ENCODE peak calls at places on chromosomes 16 and 17, in four cellular contexts. X is HCT116, T is K562, E is GM12878. G is an unnamed sample.

GRCh38 chr17:55774834-55775233 is 24.0 kb downstream of the PCTP start:
- DNase-seq in E (no peak), T (no peak), X (no peak), G (no peak)

GRCh38 chr17:47618416-47618815 is 31.3 kb upstream of the KPNB1 start:
- DNase-seq in E (no peak), X (peak), T (no peak), G (no peak)

GRCh38 chr16:24853830-24854229 is 8.1 kb downstream of the SLC5A11 start:
- DNase-seq in E (no peak), X (no peak), T (no peak), G (peak)

GRCh38 chr17:73582821-73583220 is 61.4 kb downstream of the SDK2 start:
- DNase-seq in E (no peak), X (no peak), T (no peak), G (no peak)

GRCh38 chr17:45436625-45437460 is 4.2 kb upstream of the ARHGAP27 start:
- DNase-seq in X (no peak), T (no peak), E (no peak), G (no peak)

GRCh38 chr16:68901910-68902309 is 58.6 kb downstream of the TANGO6 start:
- DNase-seq in E (no peak), X (no peak), T (no peak), G (no peak)

GRCh38 chr17:45273551-45273957 is 11.7 kb upstream of the SPATA32 start:
- DNase-seq in T (no peak), E (no peak), X (no peak), G (no peak)

GRCh38 chr16:5820472-5820871 is 722.9 kb upstream of the EEF2KMT start:
- DNase-seq in E (no peak), X (no peak), T (no peak), G (no peak)

GRCh38 chr17:42422412-42422957 is 571 bp downstream of the CAVIN1 start:
- DNase-seq in X (no peak), E (no peak), T (peak), G (no peak)

GRCh38 chr17:45339646-45340605 is 23.1 kb upstream of the MAP3K14 start:
- DNase-seq in X (no peak), E (no peak), T (no peak), G (no peak)

GRCh38 chr16:14070877-14071575 is at the start of gene MRTFB:
- DNase-seq in E (peak), X (peak), T (peak), G (peak)

DNA sequence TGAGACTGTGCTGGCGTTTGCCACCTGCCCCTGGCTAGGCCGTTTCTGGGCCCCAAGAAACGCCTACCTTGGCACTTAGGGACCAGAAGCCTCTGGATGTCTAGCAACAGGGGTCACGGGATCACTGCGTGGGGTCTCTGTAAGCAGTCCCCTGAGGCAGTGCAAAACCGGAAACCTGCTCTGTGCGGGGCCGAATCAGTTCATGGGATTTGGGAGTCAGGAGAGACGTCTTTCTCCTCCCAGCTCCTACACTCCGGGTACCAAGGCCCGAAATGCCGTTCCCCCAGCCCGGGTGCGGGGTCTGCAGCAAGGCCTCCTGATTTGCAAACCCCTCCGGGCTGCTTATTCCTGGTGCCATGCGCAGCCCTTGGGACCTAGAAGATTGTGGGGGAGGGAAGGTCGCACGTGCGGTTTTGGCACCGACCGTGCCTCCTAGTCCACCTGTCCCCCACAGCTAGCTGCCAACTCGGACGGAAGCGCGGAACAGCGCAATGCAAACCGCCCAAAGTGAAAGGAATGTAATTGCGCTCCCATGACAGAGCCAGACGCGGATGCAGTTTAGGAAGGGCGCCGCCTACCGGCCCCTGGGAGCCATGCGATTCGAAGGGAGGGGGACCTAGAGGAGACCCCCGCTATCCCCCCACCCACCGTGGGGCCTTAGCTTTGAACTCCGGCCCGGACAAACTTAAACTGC is 6.5 kb downstream of the IRX5 start:
- DNase-seq in X (no peak), E (no peak), T (no peak), G (no peak)
- TF ChIP-seq EGR1 in X (no peak), E (no peak), T (no peak), G (no peak)

DNA sequence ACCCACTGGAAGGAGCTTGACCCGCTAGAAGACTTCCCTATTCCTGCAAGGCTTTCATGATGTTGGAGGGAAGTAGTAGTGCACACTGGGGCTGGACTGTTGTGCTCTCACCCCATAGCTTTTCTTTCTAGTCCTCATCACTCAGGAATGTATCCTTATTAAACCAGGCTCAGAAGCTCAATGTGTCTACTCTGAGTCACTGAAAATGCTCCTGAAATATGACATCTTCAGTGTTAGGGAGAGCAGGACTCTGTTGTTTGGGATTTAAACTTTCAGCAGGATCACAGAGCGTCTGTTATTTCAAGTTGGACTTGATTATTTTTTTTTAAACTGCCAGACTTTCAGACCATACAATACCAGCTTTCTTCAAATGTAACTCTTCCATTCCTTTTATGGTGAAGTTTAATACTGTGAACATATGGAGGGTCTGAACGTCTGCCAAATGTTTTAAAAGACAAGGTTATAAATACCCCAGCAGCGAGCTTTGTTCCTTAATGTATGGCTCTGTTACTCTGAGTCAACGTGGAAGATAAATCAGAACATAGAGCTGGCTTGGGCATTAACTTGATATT is 257.5 kb downstream of the CDH11 start:
- DNase-seq in T (no peak), E (no peak), X (no peak), G (no peak)
- TF ChIP-seq POLR2AphosphoS5 in T (no peak), E (no peak), X (no peak), G (no peak)

GRCh38 chr16:22413819-22414218 is 39.4 kb upstream of the CDR2 start:
- DNase-seq in E (no peak), T (no peak), X (no peak), G (peak)
- TF ChIP-seq EGR1 in E (no peak), T (no peak), X (no peak), G (no peak)

DNA sequence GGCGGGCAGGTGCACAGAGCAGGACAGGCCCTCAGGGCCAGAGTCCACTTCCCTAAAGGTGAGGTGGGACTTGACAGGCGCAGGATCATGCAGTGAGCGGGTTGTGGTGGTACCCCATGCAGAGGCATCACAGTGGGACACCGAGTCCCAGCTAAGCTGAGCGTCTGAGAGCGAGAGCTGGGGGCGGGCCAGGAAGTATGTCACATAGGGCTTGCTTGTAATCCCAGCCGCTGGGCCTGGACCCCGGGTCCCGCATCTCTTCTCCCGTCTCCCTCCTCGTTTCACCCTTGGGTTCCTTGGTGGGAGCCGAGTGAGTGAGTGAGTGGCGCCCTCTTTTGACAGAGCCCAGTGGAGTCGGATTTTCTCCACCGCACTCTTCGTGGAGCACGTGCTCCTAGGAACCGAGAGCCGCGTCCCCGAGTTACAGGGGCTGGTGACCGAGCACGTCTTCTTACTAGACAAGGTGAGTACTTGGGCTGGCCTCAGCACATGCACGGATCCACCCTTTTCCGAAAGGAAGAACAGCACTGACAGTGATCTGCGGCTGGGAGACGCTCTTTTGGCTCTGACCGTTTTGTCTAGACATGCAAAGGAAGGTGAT is 50.8 kb upstream of the ENDOV start:
- DNase-seq in X (peak), E (no peak), T (peak), G (peak)
- TF ChIP-seq POLR2AphosphoS5 in X (no peak), E (no peak), T (no peak), G (no peak)

GRCh38 chr17:48910370-48910769 is 2.2 kb downstream of the UBE2Z start:
- DNase-seq in E (no peak), X (no peak), T (no peak), G (no peak)

GRCh38 chr17:48912476-48912875 is 4.3 kb downstream of the UBE2Z start:
- DNase-seq in X (no peak), E (no peak), T (no peak), G (no peak)

GRCh38 chr17:48909796-48910195 is 1.6 kb downstream of the UBE2Z start:
- DNase-seq in T (no peak), X (no peak), E (peak), G (no peak)

GRCh38 chr17:48915459-48916282 is 7.5 kb downstream of the UBE2Z start:
- DNase-seq in E (peak), X (no peak), T (no peak), G (no peak)
- TF ChIP-seq EGR1 in E (no peak), X (no peak), T (no peak), G (no peak)

GRCh38 chr16:8026450-8026849 is 563.9 kb downstream of the TMEM114 start:
- DNase-seq in X (no peak), T (peak), E (no peak), G (peak)

DNA sequence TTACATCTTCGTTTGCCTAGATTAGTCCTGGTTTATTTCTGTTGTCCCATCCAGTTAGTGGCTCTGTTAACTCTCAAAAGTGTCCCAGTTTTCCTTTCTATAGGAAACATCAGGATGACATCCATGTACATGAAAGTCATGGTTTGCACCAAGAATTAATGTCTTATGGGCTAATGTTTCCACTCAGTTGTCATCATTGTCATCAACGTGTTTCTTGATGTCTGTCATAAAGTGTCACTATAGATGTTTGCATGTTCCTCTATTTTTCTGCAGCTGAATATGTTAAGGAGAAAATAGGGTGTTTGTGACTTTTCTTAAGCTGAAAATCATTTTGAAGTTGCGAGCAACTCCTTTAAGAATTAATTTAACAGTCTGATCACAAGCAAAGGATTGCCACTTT is 567.0 kb downstream of the TMEM114 start:
- DNase-seq in X (no peak), E (no peak), T (no peak), G (no peak)
- TF ChIP-seq POLR2AphosphoS5 in X (no peak), E (no peak), T (no peak), G (no peak)

DNA sequence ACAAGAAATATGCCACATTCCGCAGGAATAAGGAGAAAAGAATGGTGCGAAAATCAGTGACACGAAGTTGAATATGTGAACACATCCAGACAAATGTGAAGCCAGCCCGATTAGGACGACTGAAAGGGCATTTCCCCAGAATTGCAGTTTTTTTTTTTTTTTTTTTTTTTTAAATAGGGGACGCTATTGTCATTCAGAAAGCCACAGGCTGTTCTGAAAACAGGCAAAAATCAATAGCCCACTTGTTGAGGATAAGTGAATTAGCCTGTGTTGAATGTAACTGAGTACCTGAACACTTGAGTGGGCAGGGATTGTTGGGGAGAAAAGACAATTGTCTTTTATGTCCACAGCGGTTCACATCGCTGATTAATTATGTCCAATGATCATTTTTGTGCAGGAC is 507.1 kb downstream of the WWOX start:
- DNase-seq in T (no peak), X (no peak), E (no peak), G (no peak)
- TF ChIP-seq EGR1 in T (no peak), X (no peak), E (no peak), G (no peak)

G was measured in H1.